ENCODE peak calls at places on chromosomes 4 and X, in five cellular contexts. X, A, V, L and R are unnamed samples. For H3K4me1, the result is how much of the 10 kb centered on the place peaks cover.

GRCh38 chrX:130083656-130084382 is 26.5 kb downstream of the ELF4 start:
- DNase-seq in A (peak), L (no peak), V (no peak), X (peak), R (no peak)

GRCh38 chrX:7690842-7691241 is 152.1 kb upstream of the VCX start:
- DNase-seq in A (no peak), X (no peak), L (no peak), V (no peak), R (no peak)

GRCh38 chr4:38861791-38862190 is 5.2 kb upstream of the TLR6 start:
- DNase-seq in V (no peak), X (no peak), A (no peak), L (no peak), R (no peak)

GRCh38 chr4:78864405-78865024 is 74.7 kb downstream of the PAQR3 start:
- DNase-seq in A (peak), L (no peak), V (no peak), X (no peak), R (no peak)

GRCh38 chr4:176791591-176792347 is 953 bp downstream of the VEGFC start:
- DNase-seq in A (no peak), V (no peak), X (peak), L (no peak), R (no peak)

GRCh38 chr4:147927377-147928137 is 195.7 kb downstream of the ARHGAP10 start:
- DNase-seq in A (peak), V (no peak), X (peak), L (no peak), R (no peak)

GRCh38 chr4:55321707-55322264 is 24.3 kb upstream of the SRD5A3 start:
- DNase-seq in X (peak), A (peak), V (no peak), L (peak), R (no peak)

GRCh38 chrX:4277122-4277521 is 563.7 kb upstream of the PRKX start:
- DNase-seq in A (no peak), V (no peak), X (no peak), L (no peak), R (no peak)

GRCh38 chr4:153385784-153386183 is 41.3 kb downstream of the MND1 start:
- DNase-seq in L (no peak), V (no peak), X (no peak), A (no peak), R (no peak)

GRCh38 chr4:97104006-97104405 is 1039.3 kb downstream of the STPG2 start:
- DNase-seq in X (no peak), A (no peak), L (no peak), V (no peak), R (no peak)

GRCh38 chrX:57677132-57677858 is 2.8 kb downstream of the NLRP2B start:
- DNase-seq in L (no peak), X (no peak), V (no peak), A (no peak), R (no peak)

GRCh38 chr4:16508968-16509367 is 282.7 kb upstream of the TAPT1 start:
- DNase-seq in X (no peak), A (no peak), L (no peak), V (no peak), R (no peak)

GRCh38 chr4:109406337-109406931 is 27.2 kb upstream of the SEC24B start:
- DNase-seq in A (peak), V (no peak), X (no peak), L (no peak), R (no peak)

GRCh38 chrX:107629533-107629909 is 1.2 kb downstream of the PRPS1 start:
- DNase-seq in V (no peak), L (no peak), X (no peak), A (peak), R (no peak)

GRCh38 chr4:123479944-123480343 is 83.3 kb downstream of the SPRY1 start:
- DNase-seq in L (no peak), V (no peak), X (no peak), A (peak), R (no peak)

GRCh38 chr4:97525236-97525635 is 618.0 kb downstream of the STPG2 start:
- DNase-seq in V (no peak), X (no peak), L (no peak), A (no peak), R (no peak)

GRCh38 chr4:104425003-104425402 is 69.7 kb downstream of the CXXC4 start:
- DNase-seq in L (no peak), A (peak), X (no peak), V (no peak), R (no peak)

GRCh38 chrX:136321532-136321931 is 20.8 kb downstream of the ADGRG4 start:
- DNase-seq in V (no peak), L (no peak), A (no peak), X (no peak), R (no peak)

GRCh38 chr4:132344924-132345828 is 803.9 kb upstream of the PCDH10 start:
- DNase-seq in L (no peak), V (no peak), A (no peak), X (no peak), R (no peak)

GRCh38 chrX:153971124-153971631 is 440 bp downstream of the HCFC1 start:
- DNase-seq in L (peak), A (peak), V (peak), X (peak), R (peak)
- H3K4me1 ChIP-seq in L (half or more), A (half or more), V (half or more), X (under half), R (under half)

GRCh38 chr4:10114147-10114546 is 2.5 kb downstream of the WDR1 start:
- DNase-seq in A (no peak), L (no peak), V (no peak), X (no peak), R (no peak)

GRCh38 chr4:10113362-10114047 is 3.1 kb downstream of the WDR1 start:
- DNase-seq in V (no peak), L (no peak), A (no peak), X (no peak), R (no peak)

GRCh38 chr4:10115657-10116624 is 658 bp downstream of the WDR1 start:
- DNase-seq in X (no peak), V (no peak), L (no peak), A (peak), R (peak)

GRCh38 chr4:10115271-10115656 is 1.3 kb downstream of the WDR1 start:
- DNase-seq in V (no peak), L (no peak), X (no peak), A (no peak), R (no peak)

DNA sequence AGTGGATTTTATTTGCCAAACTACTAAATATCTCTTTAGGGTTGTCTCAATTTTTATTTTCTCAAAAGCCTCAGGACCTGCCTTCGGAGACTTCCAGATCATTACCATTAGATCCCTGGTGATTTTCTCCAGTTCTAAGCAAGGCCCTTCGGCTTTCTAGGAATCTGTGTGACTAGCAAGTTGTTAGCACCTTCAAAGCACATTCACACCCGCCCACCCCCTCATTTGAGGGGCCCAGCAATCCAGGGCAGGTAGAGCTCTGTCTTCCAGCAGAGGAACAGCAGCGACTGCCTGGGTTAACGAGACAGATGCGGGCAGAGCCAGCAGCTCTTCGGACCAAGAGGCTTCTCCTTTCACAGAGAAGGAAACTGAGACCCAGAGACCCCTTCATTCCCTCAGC is 2.0 kb downstream of the WDR1 start:
- DNase-seq in L (no peak), V (no peak), A (no peak), X (no peak), R (no peak)
- H3K4me3 ChIP-seq in L (no peak), V (peak), A (no peak), X (peak), R (peak)

DNA sequence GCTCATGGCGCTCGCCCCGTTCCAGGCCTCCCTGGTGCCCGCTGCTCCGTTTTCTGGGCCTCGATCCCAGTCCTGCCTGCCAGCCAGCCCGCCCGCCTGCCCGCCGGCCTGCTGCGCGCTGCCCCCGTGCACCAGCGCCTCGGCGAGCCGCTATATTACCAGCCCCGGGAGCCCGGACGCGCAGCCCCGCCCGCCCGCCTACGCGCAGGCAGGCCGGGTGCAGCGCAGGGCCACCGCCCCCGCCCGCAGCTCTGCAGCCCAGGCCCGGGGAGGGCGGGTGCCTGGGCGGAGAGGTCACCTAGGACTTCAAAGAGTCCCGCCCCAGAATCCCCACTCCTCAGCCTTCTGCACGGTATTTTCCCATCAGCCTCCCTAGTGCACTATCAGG is at the start of gene MAOB:
- DNase-seq in L (no peak), X (peak), V (no peak), A (peak), R (no peak)
- TF ChIP-seq POLR2A in L (no peak), X (no peak), V (no peak), A (no peak), R (no peak)

DNA sequence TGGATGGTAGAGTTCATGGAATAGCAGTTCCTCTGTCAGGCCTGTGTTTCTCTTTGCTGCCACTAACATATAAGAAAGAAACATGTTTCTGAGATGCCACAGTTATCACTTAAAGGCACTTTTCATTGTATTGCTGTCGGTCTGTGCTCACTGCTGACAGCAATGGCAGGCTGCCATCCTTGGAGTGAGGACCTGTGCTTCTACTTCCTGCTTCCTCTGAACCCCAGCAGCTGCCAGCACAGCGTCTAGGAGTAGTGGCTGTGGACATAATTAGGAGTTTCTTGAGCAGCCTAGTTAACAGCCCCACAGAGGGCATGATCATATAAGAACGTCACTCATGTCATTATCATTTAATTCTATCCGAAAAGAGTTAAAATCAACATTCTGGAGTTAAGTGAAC is 30.5 kb downstream of the F11 start:
- DNase-seq in A (peak), V (no peak), L (no peak), X (no peak), R (no peak)
- H3K4me1 ChIP-seq in A (under half), V (under half), L (under half), X (under half), R (under half)